ENCODE peak calls at places on chromosomes 6 and 20, in six cellular contexts. T is psoas muscle; W is CD8-positive, alpha-beta T cell; V is heart left ventricle; X is pancreas; D is tibial artery. H is an unnamed sample.

GRCh38 chr20:32494498-32495216 is 90.5 kb downstream of the NOL4L start:
- DNase-seq in T (peak; percentile 18), X (no peak), W (no peak), D (no peak), V (peak; percentile 3), H (no peak)

GRCh38 chr6:6886160-6886885 is 221.4 kb upstream of the RREB1 start:
- DNase-seq in X (no peak), W (no peak), D (no peak), T (peak; percentile 56), V (no peak), H (no peak)

GRCh38 chr6:157134402-157135074 is 188.8 kb downstream of the TMEM242 start:
- DNase-seq in V (peak; percentile 76), T (no peak), W (no peak), X (no peak), D (no peak), H (no peak)

GRCh38 chr6:166461821-166462460 is 79.2 kb upstream of the MPC1 start:
- DNase-seq in X (no peak), T (no peak), D (no peak), V (no peak), W (no peak), H (no peak)

GRCh38 chr6:6057442-6058053 is 50.8 kb upstream of the NRN1 start:
- DNase-seq in T (no peak), W (no peak), D (no peak), V (no peak), X (no peak), H (no peak)

GRCh38 chr6:139982652-139983051 is 608.2 kb upstream of the CITED2 start:
- DNase-seq in D (no peak), T (no peak), V (no peak), X (no peak), W (no peak), H (no peak)

GRCh38 chr6:51934098-51934497 is 153.3 kb downstream of the PKHD1 start:
- DNase-seq in V (no peak), W (no peak), X (no peak), T (no peak), D (no peak), H (no peak)

GRCh38 chr6:150299873-150300485 is 68.8 kb upstream of the IYD start:
- DNase-seq in W (no peak), D (no peak), V (no peak), X (peak; percentile 67), T (peak; percentile 56), H (no peak)

GRCh38 chr20:61980647-61981583 is 84.8 kb downstream of the TAF4 start:
- DNase-seq in V (peak; percentile 57), D (no peak), X (peak; percentile 75), W (no peak), T (no peak), H (peak; percentile 54)

GRCh38 chr6:37258716-37259115 is 772 bp upstream of the TMEM217 start:
- DNase-seq in D (no peak), V (no peak), W (no peak), X (no peak), T (no peak), H (no peak)

GRCh38 chr20:32390999-32391398 is 32.9 kb downstream of the ASXL1 start:
- DNase-seq in X (no peak), T (no peak), W (no peak), V (no peak), D (no peak), H (no peak)

GRCh38 chr20:36744764-36745191 is 1.1 kb downstream of the NDRG3 start:
- DNase-seq in T (peak; percentile 87), V (peak; percentile 81), W (no peak), D (peak; percentile 83), X (peak; percentile 55), H (peak; percentile 48)

GRCh38 chr6:96022225-96022624 is 6.5 kb downstream of the FUT9 start:
- DNase-seq in V (no peak), D (no peak), W (no peak), T (no peak), X (no peak), H (no peak)

GRCh38 chr6:14542670-14543366 is 425.2 kb downstream of the CD83 start:
- DNase-seq in X (no peak), T (no peak), D (no peak), V (peak; percentile 56), W (no peak), H (no peak)

GRCh38 chr20:32631916-32632460 is 41.8 kb downstream of the C20orf203 start:
- DNase-seq in D (no peak), X (no peak), W (no peak), V (no peak), T (no peak), H (no peak)

GRCh38 chr6:42390228-42390934 is 61.3 kb downstream of the TRERF1 start:
- DNase-seq in T (no peak), D (no peak), V (no peak), W (peak; percentile 80), X (no peak), H (no peak)

DNA sequence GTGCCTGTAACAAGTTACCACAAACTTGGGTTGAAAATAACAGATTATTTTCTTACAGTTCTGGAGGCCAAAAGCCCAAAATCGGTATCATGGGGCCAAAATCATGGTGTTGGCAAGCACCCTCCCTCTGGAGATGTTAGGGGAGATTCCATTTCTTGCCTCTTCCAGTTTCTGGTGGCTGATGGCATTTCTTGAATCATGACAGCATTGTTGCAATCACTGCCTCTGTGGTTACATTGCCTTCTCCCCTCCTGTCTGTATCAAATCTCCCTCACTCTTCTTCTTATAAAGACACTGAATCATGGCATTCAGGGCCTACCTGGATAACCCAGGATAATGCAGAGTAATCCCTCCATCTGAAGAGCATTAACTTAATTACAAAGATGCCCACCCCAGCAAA is 17.9 kb upstream of the TENT5A start:
- DNase-seq in X (no peak), V (no peak), T (no peak), W (no peak), D (no peak), H (no peak)
- H3K4me1 ChIP-seq in X (no peaks in the 10 kb centered on the region), V (peaks cover 26% of the 10 kb centered on the region), T (no peaks in the 10 kb centered on the region), W (no peaks in the 10 kb centered on the region), D (no peaks in the 10 kb centered on the region), H (peaks cover 18% of the 10 kb centered on the region)

DNA sequence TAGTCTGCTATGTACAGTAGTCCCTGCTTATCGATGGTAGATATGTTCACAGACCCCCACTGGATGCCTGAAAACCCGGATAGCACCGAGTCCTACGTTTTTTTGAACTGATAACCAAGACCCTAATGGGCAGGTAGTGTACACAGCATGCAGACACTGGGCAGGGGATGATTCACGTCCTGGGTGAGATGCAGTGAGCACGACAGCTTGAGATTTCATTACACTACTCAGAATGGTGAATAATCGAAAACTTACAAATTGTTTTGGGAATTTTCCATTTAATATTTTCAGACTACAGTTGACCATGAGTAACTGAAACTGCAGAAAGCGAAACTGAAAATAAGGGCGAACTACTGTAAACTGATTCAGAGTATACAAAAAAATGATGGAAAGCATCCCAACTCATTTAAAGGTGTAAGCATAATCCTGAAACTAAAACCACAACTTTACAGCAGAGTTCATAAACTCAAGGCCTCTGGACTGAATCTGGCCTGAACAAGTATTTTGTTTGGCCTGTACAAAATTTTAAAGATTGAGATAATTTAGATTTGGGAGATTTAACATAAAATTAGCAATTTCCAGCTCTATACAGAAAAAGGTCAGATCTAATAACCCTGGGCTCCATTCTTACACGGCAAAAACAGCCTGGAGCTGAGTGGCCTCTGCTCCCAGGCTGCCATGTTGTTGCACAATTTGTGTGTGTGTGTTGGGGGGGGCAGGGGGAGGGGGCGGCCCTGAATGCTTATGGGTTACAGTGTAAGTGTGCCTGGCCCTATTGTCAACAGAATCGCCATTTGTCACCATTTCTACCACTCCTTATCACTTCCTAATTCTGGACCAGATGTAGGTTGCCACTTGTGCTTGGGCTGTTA is 34.9 kb downstream of the RNF24 start:
- DNase-seq in V (no peak), W (no peak), X (no peak), D (no peak), T (no peak), H (no peak)
- H3K27ac ChIP-seq in V (peak overlapping the region; percentile 75), W (peak overlapping the region; percentile 43), X (peak overlapping the region; percentile 33), D (no peak overlapping the region), T (no peak overlapping the region), H (peak overlapping the region; percentile 71)

DNA sequence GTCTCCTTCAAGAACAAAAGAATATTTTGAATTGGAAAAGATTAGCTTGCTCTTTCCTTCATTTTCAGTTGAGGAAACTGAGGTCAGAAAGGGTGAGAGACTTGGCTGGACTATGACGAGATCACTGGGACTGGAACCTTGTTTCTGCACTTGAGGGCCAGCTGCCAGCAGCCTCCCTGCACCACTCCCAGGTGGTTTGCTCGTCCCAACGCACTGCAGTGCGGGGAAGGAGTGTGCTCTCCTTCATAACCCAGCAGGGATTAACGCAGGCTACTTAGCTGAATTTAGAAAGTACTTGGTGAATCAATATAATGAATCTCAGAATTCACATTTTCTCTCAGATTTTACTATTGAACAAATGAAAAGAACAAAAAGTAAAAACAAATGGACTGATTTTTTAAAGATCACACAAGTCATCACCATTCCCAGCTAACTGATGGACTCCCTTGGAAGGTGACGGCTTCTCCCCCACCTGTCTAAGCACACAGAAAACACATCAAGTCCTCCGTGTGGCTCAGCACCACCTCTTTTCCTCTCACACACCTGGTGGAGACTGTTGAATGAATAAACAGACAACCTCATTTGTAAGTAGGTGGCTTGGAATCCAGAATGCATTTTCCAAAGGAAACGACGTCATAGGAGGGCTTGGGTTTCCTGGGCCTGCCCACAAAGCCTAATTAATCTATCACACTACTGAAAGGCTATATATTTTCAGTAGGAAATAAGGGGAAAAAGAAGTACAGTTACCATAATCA is 120.9 kb downstream of the QRSL1 start:
- DNase-seq in W (no peak), D (no peak), X (no peak), V (no peak), T (no peak), H (no peak)
- H3K4me1 ChIP-seq in W (no peaks in the 10 kb centered on the region), D (no peaks in the 10 kb centered on the region), X (peaks cover 26% of the 10 kb centered on the region), V (no peaks in the 10 kb centered on the region), T (peaks cover 6% of the 10 kb centered on the region), H (peaks cover 11% of the 10 kb centered on the region)

GRCh38 chr6:53524455-53524815 is 20.5 kb downstream of the GCLC start:
- DNase-seq in W (no peak), X (no peak), T (no peak), V (no peak), D (no peak), H (no peak)
- H3K27ac ChIP-seq in W (no peak overlapping the region), X (peak overlapping the region; percentile 33), T (peak overlapping the region; percentile 1), V (no peak overlapping the region), D (no peak overlapping the region), H (peak overlapping the region; percentile 28)